ENCODE peak calls at places on chromosome 3, in seven cellular contexts. C is T-helper 9 cell, E is NCI-H1092 treated with DMSO at 0.1 percent for 48 hours, B is sciatic nerve, N is HCT116, L is neural crest cell, W is kidney tubule cell. F is an unnamed sample.

GRCh38 chr3:77626157-77626556 is 586.3 kb downstream of the ROBO2 start:
- DNase-seq in E (no peak), B (no peak), W (no peak), C (no peak), L (no peak), N (no peak), F (no peak)

GRCh38 chr3:46729038-46729437 is 11.4 kb upstream of the PRSS50 start:
- DNase-seq in W (no peak), C (no peak), E (no peak), L (no peak), N (no peak), B (no peak), F (no peak)

GRCh38 chr3:133384331-133385027 is 15.4 kb upstream of the BFSP2 start:
- DNase-seq in L (peak; percentile 63), W (peak; percentile 58), C (no peak), B (no peak), E (peak; percentile 77), N (peak; percentile 21), F (no peak)

GRCh38 chr3:61865466-61865865 is 304.1 kb downstream of the PTPRG start:
- DNase-seq in W (no peak), B (no peak), C (no peak), N (no peak), L (no peak), E (no peak), F (no peak)

GRCh38 chr3:150609988-150610387 is 6.9 kb downstream of the SELENOT start:
- DNase-seq in W (no peak), E (no peak), C (no peak), B (no peak), L (no peak), N (no peak), F (no peak)

GRCh38 chr3:27105904-27106303 is 263.3 kb downstream of the NEK10 start:
- DNase-seq in N (no peak), W (no peak), C (no peak), L (peak; percentile 3), E (no peak), B (no peak), F (peak; percentile 42)

GRCh38 chr3:122956685-122957455 is 70.7 kb downstream of the SEMA5B start:
- DNase-seq in L (no peak), E (no peak), N (no peak), C (no peak), W (no peak), B (no peak), F (no peak)

GRCh38 chr3:27345493-27345892 is 23.7 kb downstream of the NEK10 start:
- DNase-seq in W (peak; percentile 24), B (no peak), E (no peak), C (no peak), N (no peak), L (no peak), F (no peak)

GRCh38 chr3:183774631-183775030 is 50.7 kb downstream of the MAP6D1 start:
- DNase-seq in B (no peak), N (no peak), C (no peak), W (peak; percentile 43), E (no peak), L (no peak), F (no peak)

GRCh38 chr3:125960456-125961288 is 8.3 kb upstream of the ROPN1B start:
- DNase-seq in W (no peak), B (no peak), N (no peak), E (no peak), C (no peak), L (no peak), F (no peak)

GRCh38 chr3:123080864-123081562 is 14.2 kb downstream of the PDIA5 start:
- DNase-seq in W (no peak), B (no peak), L (no peak), N (no peak), C (no peak), E (no peak), F (no peak)

GRCh38 chr3:16335364-16335763 is 70.4 kb downstream of the OXNAD1 start:
- DNase-seq in L (no peak), C (no peak), B (no peak), W (no peak), E (no peak), N (no peak), F (no peak)

GRCh38 chr3:183306798-183307671 is 54.0 kb downstream of the B3GNT5 start:
- DNase-seq in L (no peak), E (no peak), C (no peak), N (no peak), W (peak; percentile 98), B (peak; percentile 70), F (no peak)

GRCh38 chr3:20930034-20930433 is 744.0 kb upstream of the SGO1 start:
- DNase-seq in C (no peak), N (no peak), L (peak; percentile 3), B (no peak), W (peak; percentile 39), E (no peak), F (no peak)

GRCh38 chr3:63878394-63879089 is 14.9 kb downstream of the ATXN7 start:
- DNase-seq in W (no peak), L (no peak), N (no peak), B (no peak), C (no peak), E (no peak), F (no peak)

GRCh38 chr3:111076732-111077131 is 5.1 kb downstream of the NECTIN3 start:
- DNase-seq in C (no peak), L (peak; percentile 19), B (no peak), E (no peak), W (peak; percentile 52), N (no peak), F (no peak)

GRCh38 chr3:79253704-79254103 is 514.1 kb downstream of the ROBO1 start:
- DNase-seq in E (no peak), W (no peak), B (no peak), N (no peak), C (no peak), L (no peak), F (no peak)

GRCh38 chr3:108118038-108118727 is 27.4 kb upstream of the CD47 start:
- DNase-seq in B (no peak), W (no peak), N (no peak), L (no peak), C (no peak), E (no peak), F (no peak)